ENCODE peak calls at places on chromosomes 11 and 22, in six cellular contexts. F is NCI-H2081 treated with DMSO at 0.1 percent for 48 hours, Q is AG09319, X is progenitor cell of endocrine pancreas, H is T-helper 2 cell, N is HCT116. K is an unnamed sample.
A peak's percentile ranks its signal among the peaks of the same experiment; 100 is the strongest.

GRCh38 chr11:1494650-1495049 is 8.1 kb upstream of the MOB2 start:
- DNase-seq in F (no peak), Q (no peak), X (no peak), H (no peak), N (no peak), K (no peak)

GRCh38 chr22:49905465-49905864 is 12.8 kb downstream of the ALG12 start:
- DNase-seq in F (no peak), Q (no peak), X (no peak), H (no peak), N (no peak), K (no peak)

GRCh38 chr11:19953909-19954308 is 206.4 kb downstream of the DBX1 start:
- DNase-seq in F (no peak), Q (no peak), X (no peak), H (no peak), N (peak; percentile 24), K (peak; percentile 34)

GRCh38 chr11:117218133-117218915 is 13.5 kb downstream of the PCSK7 start:
- DNase-seq in F (no peak), Q (no peak), X (no peak), H (no peak), N (no peak), K (no peak)

GRCh38 chr11:10606536-10607208 is 38.2 kb upstream of the LYVE1 start:
- DNase-seq in F (no peak), Q (no peak), X (no peak), H (no peak), N (no peak), K (no peak)

GRCh38 chr11:79150320-79150719 is 290.5 kb downstream of the TENM4 start:
- DNase-seq in F (no peak), Q (no peak), X (no peak), H (no peak), N (no peak), K (no peak)

GRCh38 chr22:25942126-25942988 is 200.4 kb downstream of the MYO18B start:
- DNase-seq in F (no peak), Q (no peak), X (no peak), H (no peak), N (no peak), K (no peak)

GRCh38 chr22:47396515-47396914 is 634.1 kb downstream of the TBC1D22A start:
- DNase-seq in F (no peak), Q (no peak), X (no peak), H (no peak), N (no peak), K (no peak)

GRCh38 chr11:87459351-87459750 is 421.6 kb downstream of the TMEM135 start:
- DNase-seq in F (no peak), Q (no peak), X (no peak), H (no peak), N (no peak), K (no peak)

GRCh38 chr11:121257976-121258375 is 34.6 kb upstream of the SC5D start:
- DNase-seq in F (no peak), Q (no peak), X (no peak), H (no peak), N (no peak), K (no peak)

GRCh38 chr11:13216019-13217006 is 61.3 kb upstream of the BMAL1 start:
- DNase-seq in F (no peak), Q (peak; percentile 73), X (no peak), H (no peak), N (peak; percentile 94), K (no peak)

GRCh38 chr11:118892515-118892914 is 8.8 kb downstream of the CXCR5 start:
- DNase-seq in F (no peak), Q (no peak), X (no peak), H (peak; percentile 86), N (no peak), K (no peak)